ENCODE peak calls at places on chromosomes 13 and 19, in six cellular contexts. T is tibial artery, Q is GM12865, L is GM13976, M is PC-9, F is AG09319. K is an unnamed sample.

GRCh38 chr13:26011996-26012688 is 39.7 kb downstream of the SHISA2 start:
- DNase-seq in T (no peak), Q (no peak), L (no peak), M (no peak), F (no peak), K (no peak)

GRCh38 chr13:98997738-98998641 is 20.1 kb upstream of the DOCK9 start:
- DNase-seq in T (no peak), Q (peak), L (no peak), M (peak), F (no peak), K (no peak)

GRCh38 chr13:51822106-51822840 is 18.3 kb upstream of the DHRS12 start:
- DNase-seq in T (no peak), Q (no peak), L (no peak), M (no peak), F (no peak), K (no peak)

GRCh38 chr19:11324079-11324661 is 15.3 kb downstream of the RAB3D start:
- DNase-seq in T (peak), Q (peak), L (peak), M (peak), F (peak), K (peak)

GRCh38 chr13:114155320-114155719 is 22.9 kb upstream of the RASA3 start:
- DNase-seq in T (no peak), Q (no peak), L (no peak), M (no peak), F (no peak), K (no peak)

GRCh38 chr13:45410466-45410865 is 7.7 kb downstream of the SLC25A30 start:
- DNase-seq in T (no peak), Q (no peak), L (no peak), M (no peak), F (no peak), K (no peak)

GRCh38 chr19:10510301-10510802 is 6.9 kb downstream of the S1PR5 start:
- DNase-seq in T (no peak), Q (peak), L (peak), M (peak), F (no peak), K (no peak)

GRCh38 chr13:20901668-20902437 is 693 bp downstream of the XPO4 start:
- DNase-seq in T (no peak), Q (peak), L (peak), M (no peak), F (no peak), K (no peak)

GRCh38 chr13:90375851-90376250 is 971.6 kb upstream of the MIR17HG start:
- DNase-seq in T (no peak), Q (no peak), L (no peak), M (no peak), F (no peak), K (no peak)

GRCh38 chr13:20387441-20387971 is 138.2 kb downstream of the CRYL1 start:
- DNase-seq in T (no peak), Q (no peak), L (no peak), M (peak), F (no peak), K (no peak)

GRCh38 chr19:27776020-27776419 is 1436.9 kb downstream of the UQCRFS1 start:
- DNase-seq in T (no peak), Q (no peak), L (no peak), M (no peak), F (no peak), K (no peak)

GRCh38 chr19:27775395-27775794 is 1437.6 kb downstream of the UQCRFS1 start:
- DNase-seq in T (no peak), Q (no peak), L (no peak), M (no peak), F (no peak), K (no peak)

GRCh38 chr19:27773318-27774094 is 1439.4 kb downstream of the UQCRFS1 start:
- DNase-seq in T (no peak), Q (no peak), L (no peak), M (no peak), F (no peak), K (no peak)

GRCh38 chr19:27774337-27774736 is 1438.6 kb downstream of the UQCRFS1 start:
- DNase-seq in T (no peak), Q (no peak), L (no peak), M (no peak), F (no peak), K (no peak)

DNA sequence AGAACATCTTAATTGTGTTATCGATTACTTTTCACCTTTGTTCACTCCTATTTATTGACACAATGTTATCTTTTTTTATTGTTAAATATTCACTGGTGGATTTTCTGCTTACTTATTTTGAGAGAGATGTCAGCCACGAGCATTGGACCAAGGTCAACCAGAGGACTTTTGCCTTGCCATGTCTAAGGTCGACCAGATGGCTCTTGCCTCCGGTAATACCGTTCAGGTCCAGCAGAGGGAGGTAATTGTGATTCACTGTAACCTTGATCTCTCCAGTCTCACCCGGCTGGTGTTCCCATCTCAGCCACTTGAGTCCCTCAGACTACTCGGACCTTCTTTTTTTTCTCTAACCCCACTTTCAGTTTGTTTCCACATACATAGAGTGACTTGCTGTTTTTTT is 1438.1 kb downstream of the UQCRFS1 start:
- DNase-seq in T (no peak), Q (peak), L (no peak), M (no peak), F (no peak), K (no peak)
- TF ChIP-seq CTCF in T (no peak), Q (peak), L (no peak), M (peak), F (no peak), K (no peak)

GRCh38 chr19:50797429-50798115 is 7.4 kb downstream of the ACP4 start:
- DNase-seq in T (no peak), Q (no peak), L (no peak), M (no peak), F (no peak), K (no peak)

GRCh38 chr19:50796634-50797428 is 6.6 kb downstream of the ACP4 start:
- DNase-seq in T (no peak), Q (no peak), L (no peak), M (no peak), F (no peak), K (no peak)

GRCh38 chr19:50794778-50795664 is 4.8 kb downstream of the ACP4 start:
- DNase-seq in T (no peak), Q (peak), L (no peak), M (no peak), F (no peak), K (no peak)

GRCh38 chr19:50795665-50796073 is 5.5 kb downstream of the ACP4 start:
- DNase-seq in T (no peak), Q (peak), L (no peak), M (no peak), F (no peak), K (no peak)

GRCh38 chr19:50796128-50796633 is 6.0 kb downstream of the ACP4 start:
- DNase-seq in T (no peak), Q (peak), L (peak), M (no peak), F (no peak), K (no peak)
- TF ChIP-seq CTCF in T (no peak), Q (no peak), L (peak), M (no peak), F (no peak), K (no peak)

GRCh38 chr19:39211731-39212376 is 7.8 kb upstream of the SYCN start:
- DNase-seq in T (no peak), Q (no peak), L (no peak), M (no peak), F (no peak), K (no peak)

GRCh38 chr19:39209196-39209595 is 5.1 kb upstream of the SYCN start:
- DNase-seq in T (no peak), Q (no peak), L (no peak), M (no peak), F (no peak), K (no peak)

GRCh38 chr19:39208175-39208795 is 4.2 kb upstream of the SYCN start:
- DNase-seq in T (no peak), Q (no peak), L (peak), M (no peak), F (no peak), K (no peak)

GRCh38 chr19:39217094-39217493 is 13.0 kb upstream of the SYCN start:
- DNase-seq in T (no peak), Q (no peak), L (no peak), M (no peak), F (no peak), K (no peak)

GRCh38 chr19:39212377-39212742 is 8.3 kb upstream of the SYCN start:
- DNase-seq in T (no peak), Q (peak), L (peak), M (no peak), F (no peak), K (no peak)
- TF ChIP-seq CTCF in T (no peak), Q (peak), L (peak), M (peak), F (peak), K (no peak)

DNA sequence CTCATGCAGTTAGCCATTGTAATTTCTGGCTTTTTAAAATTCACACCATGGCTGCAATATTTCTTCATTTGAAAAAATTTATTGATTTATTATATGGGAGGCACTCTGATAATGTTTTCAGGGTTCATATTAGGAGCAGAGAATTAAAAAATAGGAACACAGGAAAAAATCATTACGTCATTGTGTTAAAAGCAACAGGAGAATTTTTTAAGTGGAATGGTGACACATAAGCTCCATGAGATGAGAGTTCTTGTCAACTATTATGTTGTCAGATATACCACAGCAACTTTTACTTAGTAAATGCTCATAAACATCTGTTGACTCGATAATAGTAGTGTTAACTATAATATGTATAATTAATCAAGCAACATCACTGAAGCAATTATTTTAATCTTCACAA is 400.1 kb downstream of the TDRD3 start:
- DNase-seq in T (no peak), Q (no peak), L (no peak), M (no peak), F (no peak), K (no peak)
- TF ChIP-seq CTCF in T (no peak), Q (no peak), L (no peak), M (no peak), F (no peak), K (no peak)

GRCh38 chr19:48123907-48124675 is 13.5 kb upstream of the PLA2G4C start:
- DNase-seq in T (no peak), Q (no peak), L (peak), M (no peak), F (peak), K (no peak)
- TF ChIP-seq CTCF in T (no peak), Q (no peak), L (no peak), M (no peak), F (peak), K (no peak)

K was measured in mesothelial cell of epicardium.